ENCODE peak calls at places on chromosomes 7 and 10, in four cellular contexts. J, E, A and C are unnamed samples.

GRCh38 chr10:86522385-86522855 is 828 bp upstream of the WAPL start:
- DNase-seq in A (no peak), J (peak), E (no peak), C (no peak)

GRCh38 chr7:26346611-26347200 is 55.0 kb downstream of the SNX10 start:
- DNase-seq in J (peak), E (no peak), A (peak), C (no peak)

GRCh38 chr10:122044045-122044661 is 55.2 kb downstream of the TACC2 start:
- DNase-seq in J (peak), E (peak), A (no peak), C (peak)

GRCh38 chr10:114682121-114682520 is 24.0 kb upstream of the ABLIM1 start:
- DNase-seq in J (no peak), E (no peak), A (no peak), C (no peak)

GRCh38 chr7:93890464-93891068 is at the start of gene TFPI2:
- DNase-seq in A (peak), J (peak), E (peak), C (peak)

GRCh38 chr7:44887293-44887692 is 2.0 kb upstream of the PURB start:
- DNase-seq in E (no peak), J (no peak), A (no peak), C (no peak)

GRCh38 chr7:55477781-55478374 is 94.4 kb downstream of the VOPP1 start:
- DNase-seq in E (no peak), J (peak), A (no peak), C (no peak)

GRCh38 chr10:93357680-93358079 is 124.5 kb downstream of the MYOF start:
- DNase-seq in A (no peak), J (peak), E (no peak), C (no peak)

GRCh38 chr10:48324580-48324979 is 18.1 kb downstream of the MAPK8 start:
- DNase-seq in J (no peak), E (no peak), A (no peak), C (no peak)

GRCh38 chr7:20267482-20267881 is 50.3 kb upstream of the MACC1 start:
- DNase-seq in E (no peak), A (no peak), J (no peak), C (no peak)

GRCh38 chr7:56079450-56080185 is 13.1 kb downstream of the PHKG1 start:
- DNase-seq in J (peak), E (peak), A (no peak), C (peak)

GRCh38 chr7:36389371-36390198 is at the start of gene ANLN:
- DNase-seq in A (peak), J (peak), E (peak), C (peak)

GRCh38 chr10:101895781-101896180 is 52.2 kb upstream of the KCNIP2 start:
- DNase-seq in J (no peak), E (no peak), A (no peak), C (no peak)

GRCh38 chr7:17902599-17902998 is 37.7 kb downstream of the SNX13 start:
- DNase-seq in E (no peak), J (no peak), A (no peak), C (no peak)

GRCh38 chr10:3714526-3714925 is 70.5 kb downstream of the KLF6 start:
- DNase-seq in J (no peak), E (no peak), A (no peak), C (no peak)

GRCh38 chr7:74226633-74227032 is 16.8 kb downstream of the LAT2 start:
- DNase-seq in J (no peak), E (no peak), A (no peak), C (no peak)

GRCh38 chr10:13885238-13885990 is 298.6 kb downstream of the PRPF18 start:
- DNase-seq in A (no peak), J (no peak), E (no peak), C (no peak)

GRCh38 chr7:125695631-125696030 is 766.0 kb upstream of the POT1 start:
- DNase-seq in J (no peak), A (no peak), E (no peak), C (no peak)